ENCODE peak calls at places on chromosomes 6 and 20, in ten cellular contexts. L is fibroblast of villous mesenchyme, C is AG09309, F is heart right ventricle, R is heart left ventricle, Y is psoas muscle, D is NB4, J is GM23338, M is kidney, E is Peyer's patch. P is an unnamed sample.

GRCh38 chr20:47682916-47683315 is 102.4 kb downstream of the SULF2 start:
- DNase-seq in L (no peak), C (no peak), F (no peak), R (no peak), Y (peak; percentile 41), D (no peak), J (no peak), M (peak; percentile 55), E (no peak), P (no peak)

GRCh38 chr20:11502051-11502450 is 415.6 kb upstream of the BTBD3 start:
- DNase-seq in L (no peak), C (no peak), F (no peak), R (no peak), Y (no peak), D (peak; percentile 22), J (no peak), M (no peak), E (no peak), P (peak; percentile 34)

GRCh38 chr6:113411006-113411405 is 446.1 kb upstream of the MARCKS start:
- DNase-seq in L (peak; percentile 20), C (no peak), F (no peak), R (no peak), Y (no peak), D (peak; percentile 17), J (no peak), M (no peak), E (no peak), P (no peak)

GRCh38 chr6:42368156-42368555 is 83.6 kb downstream of the TRERF1 start:
- DNase-seq in L (no peak), C (no peak), F (no peak), R (no peak), Y (no peak), D (peak; percentile 87), J (no peak), M (no peak), E (no peak), P (no peak)

GRCh38 chr6:47016916-47017315 is 25.2 kb downstream of the ADGRF1 start:
- DNase-seq in L (no peak), C (no peak), F (no peak), R (no peak), Y (no peak), D (no peak), J (peak; percentile 58), M (no peak), E (no peak), P (no peak)

GRCh38 chr20:56091635-56092180 is 86.4 kb upstream of the CBLN4 start:
- DNase-seq in L (no peak), C (no peak), F (no peak), R (no peak), Y (no peak), D (peak; percentile 4), J (no peak), M (no peak), E (no peak), P (no peak)

GRCh38 chr20:53828673-53829085 is 235.0 kb upstream of the ZNF217 start:
- DNase-seq in L (peak; percentile 93), C (peak; percentile 95), F (peak; percentile 63), R (no peak), Y (no peak), D (peak; percentile 76), J (peak; percentile 51), M (no peak), E (no peak), P (peak; percentile 90)

GRCh38 chr20:62516345-62516744 is 40.5 kb upstream of the GATA5 start:
- DNase-seq in L (no peak), C (no peak), F (no peak), R (no peak), Y (no peak), D (no peak), J (peak; percentile 52), M (no peak), E (no peak), P (no peak)

GRCh38 chr6:340991-341827 is 48.9 kb downstream of the DUSP22 start:
- DNase-seq in L (no peak), C (no peak), F (peak; percentile 29), R (peak; percentile 70), Y (peak; percentile 52), D (peak; percentile 93), J (no peak), M (no peak), E (peak; percentile 66), P (peak; percentile 59)

GRCh38 chr6:146984251-146984924 is 219.8 kb upstream of the STXBP5 start:
- DNase-seq in L (no peak), C (no peak), F (no peak), R (no peak), Y (no peak), D (no peak), J (peak; percentile 39), M (no peak), E (no peak), P (no peak)

GRCh38 chr6:56357616-56358373 is 110.4 kb upstream of the COL21A1 start:
- DNase-seq in L (no peak), C (no peak), F (no peak), R (no peak), Y (no peak), D (no peak), J (no peak), M (no peak), E (no peak), P (no peak)
- H3K4me3 ChIP-seq in L (no peak overlapping the region), C (no peak overlapping the region), F (no peak overlapping the region), R (no peak overlapping the region), Y (no peak overlapping the region), D (no peak overlapping the region), J (no peak overlapping the region), M (no peak overlapping the region), E (no peak overlapping the region), P (no peak overlapping the region)

GRCh38 chr6:166802437-166802836 is 153.9 kb downstream of the RNASET2 start:
- DNase-seq in L (no peak), C (no peak), F (no peak), R (no peak), Y (no peak), D (no peak), J (peak; percentile 26), M (no peak), E (no peak), P (no peak)

GRCh38 chr6:166800110-166800509 is 156.2 kb downstream of the RNASET2 start:
- DNase-seq in L (no peak), C (no peak), F (no peak), R (no peak), Y (no peak), D (no peak), J (no peak), M (no peak), E (no peak), P (no peak)

GRCh38 chr6:166806962-166807757 is 149.2 kb downstream of the RNASET2 start:
- DNase-seq in L (no peak), C (no peak), F (no peak), R (no peak), Y (no peak), D (no peak), J (no peak), M (no peak), E (no peak), P (no peak)

GRCh38 chr6:166806217-166806838 is 150.0 kb downstream of the RNASET2 start:
- DNase-seq in L (no peak), C (no peak), F (no peak), R (no peak), Y (no peak), D (no peak), J (no peak), M (no peak), E (no peak), P (no peak)

DNA sequence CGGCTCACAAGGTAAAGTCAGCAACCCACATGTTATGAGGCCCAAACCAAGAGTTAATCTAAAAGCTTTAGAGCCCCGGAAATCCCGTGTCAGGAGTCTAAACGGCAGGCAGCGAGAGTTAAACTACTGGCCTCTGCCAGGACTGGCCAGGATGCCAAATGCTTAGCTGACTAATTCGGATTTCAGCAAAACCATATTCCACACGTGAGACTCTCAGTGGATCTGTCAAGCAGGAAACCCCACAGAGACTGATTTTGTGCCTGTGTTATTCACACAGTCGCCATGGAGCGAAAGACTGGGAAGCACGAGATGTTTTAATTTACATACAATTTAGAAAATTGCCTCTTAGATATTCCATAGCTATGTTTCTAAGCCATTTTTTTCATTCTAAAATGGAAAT is 152.9 kb downstream of the RNASET2 start:
- DNase-seq in L (no peak), C (no peak), F (no peak), R (no peak), Y (no peak), D (no peak), J (no peak), M (no peak), E (no peak), P (no peak)
- TF ChIP-seq CTCF in L (no peak), C (no peak), F (no peak), R (no peak), Y (no peak), D (no peak), J (no peak), M (no peak), E (no peak), P (no peak)

DNA sequence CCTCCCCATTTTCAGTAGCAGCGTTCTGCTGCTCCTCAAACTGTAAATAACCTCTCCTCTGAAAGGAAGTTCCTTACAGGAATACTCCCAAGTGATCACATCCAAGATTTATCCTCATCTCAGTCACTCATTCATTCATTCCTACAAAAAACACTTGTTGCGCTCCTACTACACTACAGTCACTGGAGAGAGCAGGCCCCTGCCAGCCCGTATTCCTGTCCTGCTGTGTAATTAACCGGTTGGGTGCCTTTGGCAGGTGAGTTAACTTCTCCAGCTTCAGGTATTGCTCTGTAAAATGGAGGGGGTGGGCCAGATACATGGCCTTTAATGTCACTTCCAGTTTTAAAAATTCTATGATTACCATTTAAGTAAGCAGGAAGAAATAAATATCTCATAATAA is 15.0 kb upstream of the ZBTB24 start:
- DNase-seq in L (no peak), C (no peak), F (no peak), R (no peak), Y (no peak), D (no peak), J (no peak), M (no peak), E (no peak), P (no peak)
- H3K4me3 ChIP-seq in L (no peak overlapping the region), C (no peak overlapping the region), F (no peak overlapping the region), R (no peak overlapping the region), Y (no peak overlapping the region), D (no peak overlapping the region), J (no peak overlapping the region), M (no peak overlapping the region), E (no peak overlapping the region), P (no peak overlapping the region)

GRCh38 chr6:100775667-100776066 is 105.5 kb downstream of the ASCC3 start:
- DNase-seq in L (peak; percentile 18), C (no peak), F (no peak), R (no peak), Y (no peak), D (no peak), J (no peak), M (no peak), E (no peak), P (no peak)
- TF ChIP-seq CTCF in L (peak; percentile 20), C (no peak), F (peak; percentile 6), R (no peak), Y (no peak), D (no peak), J (no peak), M (no peak), E (no peak), P (no peak)

GRCh38 chr6:73586416-73586974 is 65.7 kb upstream of the EEF1A1 start:
- DNase-seq in L (peak; percentile 60), C (peak; percentile 16), F (no peak), R (no peak), Y (no peak), D (peak; percentile 55), J (no peak), M (no peak), E (no peak), P (no peak)
- H3K4me3 ChIP-seq in L (peak overlapping the region; percentile 31), C (peak overlapping the region; percentile 2), F (no peak overlapping the region), R (peak overlapping the region; percentile 29), Y (peak overlapping the region; percentile 46), D (peak overlapping the region; percentile 71), J (peak overlapping the region; percentile 2), M (peak overlapping the region; percentile 5), E (no peak overlapping the region), P (peak overlapping the region; percentile 3)

GRCh38 chr6:30238178-30238795 is 25.1 kb upstream of the TRIM26 start:
- DNase-seq in L (peak; percentile 32), C (no peak), F (no peak), R (no peak), Y (no peak), D (peak; percentile 29), J (peak; percentile 60), M (no peak), E (no peak), P (no peak)
- TF ChIP-seq CTCF in L (peak; percentile 48), C (peak; percentile 44), F (no peak), R (peak; percentile 14), Y (peak; percentile 20), D (peak; percentile 29), J (peak; percentile 84), M (no peak), E (no peak), P (peak; percentile 37)

P was measured in astrocyte of the cerebellum.